ENCODE peak calls at places on chromosomes 12 and 14, in six cellular contexts. U is A549, R is GM12878, B is K562, M is HepG2, O is endothelial cell of umbilical vein. F is an unnamed sample.

GRCh38 chr14:90960818-90961217 is 99.6 kb downstream of the RPS6KA5 start:
- DNase-seq in U (no peak), R (no peak), B (no peak), M (no peak), O (peak), F (no peak)

GRCh38 chr12:1792406-1792805 is 28.0 kb upstream of the LRTM2 start:
- DNase-seq in U (no peak), R (no peak), B (no peak), M (no peak), O (no peak), F (no peak)

GRCh38 chr12:27331299-27331926 is 1.2 kb upstream of the BMAL2 start:
- DNase-seq in U (peak), R (peak), B (peak), M (peak), O (peak), F (peak)

GRCh38 chr12:14239350-14239934 is 126.0 kb upstream of the ATF7IP start:
- DNase-seq in U (no peak), R (peak), B (no peak), M (peak), O (no peak), F (peak)

GRCh38 chr14:51981218-51981854 is 8.0 kb upstream of the RTRAF start:
- DNase-seq in U (no peak), R (no peak), B (no peak), M (no peak), O (no peak), F (no peak)

GRCh38 chr14:55749201-55749812 is 169.3 kb downstream of the KTN1 start:
- DNase-seq in U (no peak), R (no peak), B (no peak), M (no peak), O (no peak), F (peak)

GRCh38 chr12:53508534-53509199 is 1.4 kb upstream of the NPFF start:
- DNase-seq in U (peak), R (peak), B (peak), M (peak), O (peak), F (peak)

GRCh38 chr14:32436993-32437392 is 107.9 kb downstream of the AKAP6 start:
- DNase-seq in U (no peak), R (no peak), B (no peak), M (no peak), O (no peak), F (no peak)

GRCh38 chr12:10031771-10032175 is 1.3 kb downstream of the CLEC9A start:
- DNase-seq in U (no peak), R (no peak), B (no peak), M (no peak), O (peak), F (no peak)

GRCh38 chr12:129049917-129050316 is 196.6 kb downstream of the GLT1D1 start:
- DNase-seq in U (no peak), R (no peak), B (peak), M (no peak), O (no peak), F (peak)

GRCh38 chr14:68716698-68717097 is 76.2 kb downstream of the ZFP36L1 start:
- DNase-seq in U (no peak), R (no peak), B (no peak), M (peak), O (no peak), F (no peak)

GRCh38 chr14:61077946-61078738 is 97.1 kb downstream of the SLC38A6 start:
- DNase-seq in U (no peak), R (no peak), B (no peak), M (no peak), O (no peak), F (no peak)

GRCh38 chr14:100747021-100747586 is 20.4 kb downstream of the DLK1 start:
- DNase-seq in U (peak), R (no peak), B (no peak), M (peak), O (no peak), F (no peak)

GRCh38 chr12:119179335-119180021 is 747 bp downstream of the HSPB8 start:
- DNase-seq in U (peak), R (no peak), B (peak), M (peak), O (peak), F (no peak)

GRCh38 chr12:123983822-123984485 is 10.9 kb downstream of the ZNF664 start:
- DNase-seq in U (peak), R (no peak), B (no peak), M (peak), O (peak), F (peak)

GRCh38 chr14:100878271-100879146 is 25.0 kb downstream of the RTL1 start:
- DNase-seq in U (no peak), R (no peak), B (no peak), M (no peak), O (no peak), F (no peak)

GRCh38 chr14:53528114-53528513 is 375.0 kb upstream of the DDHD1 start:
- DNase-seq in U (no peak), R (no peak), B (no peak), M (no peak), O (no peak), F (no peak)

GRCh38 chr12:18926188-18926587 is 188.3 kb downstream of the CAPZA3 start:
- DNase-seq in U (no peak), R (no peak), B (no peak), M (no peak), O (no peak), F (no peak)

GRCh38 chr12:94621662-94622359 is 28.5 kb downstream of the TMCC3 start:
- DNase-seq in U (no peak), R (peak), B (no peak), M (no peak), O (peak), F (no peak)

GRCh38 chr14:25371053-25371452 is 321.1 kb upstream of the STXBP6 start:
- DNase-seq in U (no peak), R (no peak), B (no peak), M (no peak), O (no peak), F (no peak)

GRCh38 chr14:58071341-58071740 is 80.7 kb downstream of the ARMH4 start:
- DNase-seq in U (no peak), R (no peak), B (no peak), M (no peak), O (no peak), F (no peak)

GRCh38 chr14:79502751-79503148 is 708.6 kb downstream of the DIO2 start:
- DNase-seq in U (no peak), R (no peak), B (no peak), M (no peak), O (no peak), F (no peak)

GRCh38 chr14:90061849-90062794 is at the start of gene KCNK13:
- DNase-seq in U (no peak), R (no peak), B (no peak), M (no peak), O (peak), F (peak)

GRCh38 chr14:55689971-55690871 is 110.2 kb downstream of the KTN1 start:
- DNase-seq in U (no peak), R (no peak), B (no peak), M (no peak), O (peak), F (no peak)

GRCh38 chr12:32718926-32719325 is 36.8 kb downstream of the YARS2 start:
- DNase-seq in U (no peak), R (no peak), B (no peak), M (no peak), O (no peak), F (no peak)

GRCh38 chr12:1989111-1989510 is 15.1 kb downstream of the DCP1B start:
- DNase-seq in U (no peak), R (no peak), B (no peak), M (no peak), O (no peak), F (no peak)

GRCh38 chr12:3125674-3126073 is 48.5 kb downstream of the TSPAN9 start:
- DNase-seq in U (no peak), R (no peak), B (no peak), M (no peak), O (no peak), F (no peak)

GRCh38 chr14:91371011-91371989 is 46.3 kb downstream of the CCDC88C start:
- DNase-seq in U (no peak), R (no peak), B (no peak), M (no peak), O (no peak), F (peak)

GRCh38 chr12:132904718-132905328 is 17.4 kb upstream of the CHFR start:
- DNase-seq in U (no peak), R (no peak), B (peak), M (no peak), O (peak), F (no peak)

GRCh38 chr14:77498984-77499527 is 440 bp upstream of the ISM2 start:
- DNase-seq in U (no peak), R (no peak), B (no peak), M (peak), O (no peak), F (peak)

GRCh38 chr14:39265032-39265431 is 31.3 kb downstream of the MIA2 start:
- DNase-seq in U (no peak), R (no peak), B (no peak), M (no peak), O (no peak), F (peak)

GRCh38 chr14:33073023-33073422 is 134.3 kb downstream of the NPAS3 start:
- DNase-seq in U (no peak), R (no peak), B (no peak), M (no peak), O (no peak), F (no peak)

GRCh38 chr12:7642876-7643309 is 22.8 kb downstream of the APOBEC1 start:
- DNase-seq in U (no peak), R (no peak), B (no peak), M (peak), O (peak), F (peak)

GRCh38 chr14:47270715-47271114 is 404.7 kb downstream of the MDGA2 start:
- DNase-seq in U (no peak), R (no peak), B (no peak), M (no peak), O (no peak), F (no peak)

GRCh38 chr14:83874662-83875061 is 1655.3 kb upstream of the FLRT2 start:
- DNase-seq in U (no peak), R (no peak), B (no peak), M (no peak), O (no peak), F (no peak)

GRCh38 chr14:71318097-71318459 is 410.8 kb downstream of the PCNX1 start:
- DNase-seq in U (no peak), R (no peak), B (no peak), M (no peak), O (no peak), F (no peak)

GRCh38 chr12:24861751-24862575 is 86.9 kb downstream of the BCAT1 start:
- DNase-seq in U (no peak), R (no peak), B (no peak), M (peak), O (peak), F (peak)
- TF ChIP-seq MYC in U (no peak), R (no peak), B (no peak), M (no peak), O (no peak), F (no peak)

GRCh38 chr14:101963052-101963451 is 1.3 kb upstream of the DYNC1H1 start:
- DNase-seq in U (no peak), R (no peak), B (no peak), M (no peak), O (no peak), F (no peak)
- TF ChIP-seq MYC in U (no peak), R (no peak), B (no peak), M (no peak), O (no peak), F (no peak)

DNA sequence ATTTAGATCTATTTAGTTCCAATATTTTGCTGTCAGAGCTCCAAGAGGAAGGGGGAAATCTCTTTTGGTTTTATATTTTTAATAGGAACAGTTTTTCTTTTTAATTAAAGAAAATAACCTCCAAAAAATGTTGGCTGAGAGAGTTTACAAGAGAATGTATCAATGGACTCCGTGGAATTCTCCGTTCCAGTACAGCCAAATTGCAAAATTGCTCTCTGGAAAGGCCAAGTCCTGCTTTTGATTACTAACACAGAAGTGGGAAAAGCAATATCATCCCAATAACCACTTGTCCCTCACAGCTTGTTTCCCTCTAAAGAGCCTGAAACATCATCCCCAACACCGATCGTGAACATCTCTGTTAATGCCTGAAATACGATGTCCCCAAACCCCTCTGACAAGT is 36.9 kb downstream of the TBX5 start:
- DNase-seq in U (no peak), R (no peak), B (no peak), M (no peak), O (no peak), F (no peak)
- TF ChIP-seq MYC in U (no peak), R (no peak), B (no peak), M (no peak), O (no peak), F (no peak)

DNA sequence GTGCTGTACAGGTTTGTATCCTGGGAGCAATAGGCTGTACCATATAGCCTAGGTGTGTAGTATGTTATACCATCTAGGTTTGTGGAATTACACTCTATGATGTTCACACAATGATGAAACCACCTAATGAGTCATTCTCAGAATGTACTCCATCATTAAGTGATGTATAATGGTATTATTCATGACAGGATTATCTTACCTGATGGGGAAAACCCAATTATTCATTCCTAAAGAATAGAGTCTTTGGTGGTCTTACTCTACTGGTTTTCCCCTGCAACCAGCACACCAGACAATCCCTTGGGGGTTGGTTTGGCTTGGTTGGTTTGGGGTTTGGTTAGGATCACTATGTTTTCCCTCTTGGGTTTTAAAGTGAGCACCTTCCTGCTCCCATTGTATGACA is 12.6 kb upstream of the OR10P1 start:
- DNase-seq in U (no peak), R (peak), B (no peak), M (no peak), O (no peak), F (no peak)
- TF ChIP-seq MYC in U (no peak), R (no peak), B (no peak), M (no peak), O (no peak), F (no peak)

GRCh38 chr14:97602438-97603117 is 805.4 kb downstream of the VRK1 start:
- DNase-seq in U (no peak), R (no peak), B (no peak), M (no peak), O (no peak), F (no peak)
- TF ChIP-seq MYC in U (no peak), R (no peak), B (no peak), M (no peak), O (no peak), F (no peak)

GRCh38 chr12:31204995-31205582 is 120.9 kb downstream of the SINHCAF start:
- DNase-seq in U (no peak), R (peak), B (no peak), M (no peak), O (peak), F (no peak)

GRCh38 chr12:31206038-31206670 is 119.8 kb downstream of the SINHCAF start:
- DNase-seq in U (no peak), R (no peak), B (no peak), M (no peak), O (peak), F (no peak)

GRCh38 chr12:31203261-31203660 is 122.7 kb downstream of the SINHCAF start:
- DNase-seq in U (no peak), R (no peak), B (no peak), M (no peak), O (no peak), F (no peak)

DNA sequence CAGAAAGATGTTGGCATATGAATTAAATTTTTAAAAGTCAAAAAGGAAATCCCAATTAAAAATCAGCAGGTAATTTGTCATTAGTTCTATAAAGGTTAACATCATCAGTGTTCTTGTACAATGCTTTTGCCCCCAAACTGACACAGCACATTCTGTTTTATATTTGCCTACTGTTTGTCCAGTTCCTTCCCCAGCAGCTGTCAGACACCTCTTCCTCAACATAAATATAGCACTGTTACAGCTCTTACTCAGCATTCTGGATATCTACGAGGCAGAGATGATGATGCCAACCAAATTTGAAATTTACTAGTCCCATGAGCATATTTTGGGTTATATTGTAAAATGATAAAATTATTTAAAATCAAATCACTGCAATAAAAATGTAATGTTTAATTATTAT is 124.6 kb downstream of the SINHCAF start:
- DNase-seq in U (no peak), R (no peak), B (no peak), M (no peak), O (no peak), F (no peak)
- TF ChIP-seq MYC in U (no peak), R (no peak), B (no peak), M (no peak), O (no peak), F (no peak)

GRCh38 chr12:105954891-105955607 is 183.7 kb downstream of the NUAK1 start:
- DNase-seq in U (no peak), R (no peak), B (peak), M (no peak), O (no peak), F (no peak)
- TF ChIP-seq MYC in U (no peak), R (no peak), B (no peak), M (no peak), O (no peak), F (no peak)

DNA sequence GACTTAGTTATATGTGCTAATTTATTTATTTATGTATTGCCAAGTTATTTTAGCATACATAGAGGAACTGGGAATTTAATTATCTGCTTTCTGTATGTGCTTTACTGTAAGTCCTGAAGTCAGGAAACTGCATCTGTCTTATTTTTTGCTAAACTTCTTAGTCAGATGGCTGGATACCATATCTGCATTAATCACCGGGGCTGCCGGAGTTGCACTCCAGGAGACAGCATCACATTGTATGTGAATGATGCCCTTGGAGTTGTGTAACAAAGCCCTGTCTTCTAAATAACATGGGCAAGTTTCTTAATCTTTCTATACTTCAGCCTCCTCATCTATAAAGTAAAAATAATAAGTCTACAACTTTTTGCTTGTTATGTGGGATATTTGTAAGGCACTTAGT is 96.3 kb downstream of the MON2 start:
- DNase-seq in U (no peak), R (no peak), B (no peak), M (no peak), O (no peak), F (no peak)
- TF ChIP-seq MYC in U (no peak), R (no peak), B (no peak), M (no peak), O (no peak), F (no peak)

GRCh38 chr12:24226745-24227350 is 277.4 kb upstream of the SOX5 start:
- DNase-seq in U (no peak), R (no peak), B (no peak), M (peak), O (peak), F (peak)

GRCh38 chr12:24227550-24227949 is 278.1 kb upstream of the SOX5 start:
- DNase-seq in U (no peak), R (no peak), B (no peak), M (no peak), O (no peak), F (no peak)

GRCh38 chr12:24223926-24224325 is 274.5 kb upstream of the SOX5 start:
- DNase-seq in U (no peak), R (no peak), B (no peak), M (no peak), O (no peak), F (no peak)

GRCh38 chr12:24228371-24228770 is 278.9 kb upstream of the SOX5 start:
- DNase-seq in U (no peak), R (no peak), B (no peak), M (no peak), O (no peak), F (no peak)

DNA sequence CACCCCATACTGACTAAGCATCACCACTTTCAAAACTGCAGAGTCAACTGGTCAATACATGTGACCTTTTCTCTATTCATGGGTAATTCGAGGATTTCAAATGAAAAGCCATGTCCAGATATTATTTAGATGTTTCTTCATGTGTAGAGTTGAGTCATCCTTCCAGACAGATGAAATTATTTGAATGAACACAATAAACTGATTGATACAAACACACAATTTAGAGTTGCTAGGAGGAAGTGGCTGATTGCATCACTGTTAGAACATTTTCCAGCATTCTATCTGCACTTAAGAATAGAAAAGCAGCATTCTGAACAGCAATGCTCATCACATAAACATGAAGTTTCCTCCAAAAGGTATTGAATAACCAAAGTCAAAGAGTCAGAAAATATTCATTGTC is 273.5 kb upstream of the SOX5 start:
- DNase-seq in U (no peak), R (no peak), B (no peak), M (no peak), O (peak), F (peak)
- TF ChIP-seq MYC in U (no peak), R (no peak), B (no peak), M (no peak), O (no peak), F (no peak)

DNA sequence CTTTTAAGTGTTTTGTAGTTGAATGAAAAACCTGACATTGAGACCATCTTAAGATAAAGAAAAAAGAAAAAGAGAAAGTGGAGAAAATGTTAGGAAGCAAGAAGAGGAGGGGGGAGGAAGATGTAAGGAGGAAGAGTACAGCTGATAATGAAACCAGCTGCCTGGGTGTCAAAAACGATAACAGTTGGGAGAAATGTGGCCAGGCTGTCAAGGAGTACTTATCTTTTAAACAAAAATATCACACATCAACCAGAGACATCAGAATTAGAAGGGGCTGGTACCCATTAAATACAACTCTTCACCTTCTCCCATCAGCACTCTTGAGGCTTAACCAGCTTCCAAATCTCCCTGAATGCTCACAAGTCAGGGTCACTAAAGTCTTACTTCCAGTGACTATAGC is 4.5 kb downstream of the SLC11A2 start:
- DNase-seq in U (no peak), R (no peak), B (peak), M (no peak), O (no peak), F (no peak)
- TF ChIP-seq MYC in U (no peak), R (no peak), B (no peak), M (no peak), O (no peak), F (no peak)

F was measured in NB4.